ENCODE peak calls at places on chromosome 18, in seven cellular contexts. T, S, X, J, L, W and F are unnamed samples.

GRCh38 chr18:49664086-49664890 is 102.4 kb downstream of the LIPG start:
- DNase-seq in J (no peak), T (peak; percentile 77), S (no peak), W (peak; percentile 27), L (no peak), X (no peak), F (no peak)

GRCh38 chr18:9765505-9765904 is 57.4 kb downstream of the RAB31 start:
- DNase-seq in L (no peak), W (no peak), T (no peak), X (no peak), S (no peak), J (no peak), F (no peak)

GRCh38 chr18:63237911-63238710 is 81.5 kb downstream of the BCL2 start:
- DNase-seq in X (peak; percentile 95), S (peak; percentile 63), W (peak; percentile 96), T (no peak), L (peak; percentile 71), J (no peak), F (peak; percentile 89)

GRCh38 chr18:5431836-5432575 is 111.8 kb downstream of the EPB41L3 start:
- DNase-seq in W (no peak), X (no peak), L (no peak), S (no peak), J (no peak), T (no peak), F (no peak)

GRCh38 chr18:8706981-8707940 is 1.9 kb downstream of the MTCL1 start:
- DNase-seq in T (peak; percentile 87), X (peak; percentile 87), S (peak; percentile 33), W (peak; percentile 70), J (no peak), L (peak; percentile 46), F (no peak)

GRCh38 chr18:63152791-63153190 is 166.8 kb downstream of the BCL2 start:
- DNase-seq in W (no peak), T (no peak), S (no peak), X (no peak), J (peak; percentile 78), L (no peak), F (no peak)

GRCh38 chr18:74531043-74531442 is 3.3 kb upstream of the CNDP1 start:
- DNase-seq in T (peak; percentile 36), J (no peak), S (no peak), L (no peak), X (no peak), W (no peak), F (no peak)

GRCh38 chr18:49639643-49640361 is 77.9 kb downstream of the LIPG start:
- DNase-seq in L (peak; percentile 82), X (peak; percentile 39), T (peak; percentile 65), S (no peak), J (no peak), W (no peak), F (no peak)

GRCh38 chr18:7358989-7359726 is 128.3 kb downstream of the LRRC30 start:
- DNase-seq in L (no peak), X (no peak), T (no peak), J (no peak), W (no peak), S (no peak), F (no peak)

GRCh38 chr18:56563568-56563967 is 74.8 kb downstream of the TXNL1 start:
- DNase-seq in W (no peak), S (no peak), J (peak; percentile 49), T (no peak), L (no peak), X (no peak), F (no peak)

GRCh38 chr18:23668731-23669130 is 6.0 kb upstream of the ANKRD29 start:
- DNase-seq in J (no peak), W (no peak), T (peak; percentile 37), S (no peak), L (no peak), X (no peak), F (no peak)

GRCh38 chr18:61308795-61309393 is 24.3 kb upstream of the CDH20 start:
- DNase-seq in L (no peak), J (no peak), X (peak; percentile 23), T (no peak), S (no peak), W (no peak), F (no peak)

GRCh38 chr18:45738660-45739059 is 14.7 kb downstream of the SLC14A1 start:
- DNase-seq in T (no peak), J (no peak), X (no peak), S (no peak), W (no peak), L (no peak), F (no peak)

GRCh38 chr18:57806891-57807280 is 3.8 kb upstream of the ATP8B1 start:
- DNase-seq in W (peak; percentile 88), J (no peak), S (peak; percentile 29), L (no peak), X (peak; percentile 88), T (no peak), F (peak; percentile 37)
- H3K4me3 ChIP-seq in W (peak overlapping the region; percentile 11), J (no peak overlapping the region), S (no peak overlapping the region), L (no peak overlapping the region), X (no peak overlapping the region), T (no peak overlapping the region), F (no peak overlapping the region)

DNA sequence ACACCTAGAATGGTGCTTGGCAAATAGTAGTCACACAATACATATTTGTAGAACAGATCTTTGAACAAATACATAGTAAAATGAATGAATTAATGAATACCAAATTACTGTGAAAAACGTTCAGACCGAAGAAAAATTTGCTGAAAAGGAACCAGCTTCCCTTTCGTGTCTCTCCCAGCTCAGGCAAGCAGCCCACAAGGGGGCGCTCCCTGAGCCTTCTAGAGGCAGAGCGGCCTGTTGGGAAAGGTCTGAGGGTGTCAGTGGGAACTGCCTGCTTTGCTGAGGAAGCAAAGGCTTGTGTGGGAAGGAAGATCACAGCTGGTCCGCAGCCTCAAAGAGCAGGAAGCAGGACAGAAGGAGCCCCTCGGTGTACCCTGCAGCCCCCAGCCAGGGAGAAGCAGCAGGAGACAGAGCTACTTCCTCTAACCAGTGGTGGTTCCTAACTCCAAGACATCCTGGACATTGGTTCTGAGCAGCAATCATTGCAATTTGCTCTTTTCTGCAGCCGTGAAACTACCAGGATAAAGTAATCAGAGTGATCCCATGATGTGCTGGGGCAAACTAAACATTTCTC is 231.1 kb downstream of the ANKRD30B start:
- DNase-seq in X (no peak), W (peak; percentile 61), S (no peak), T (no peak), L (peak; percentile 27), J (no peak), F (no peak)
- TF ChIP-seq CTCF in X (peak; percentile 49), W (peak; percentile 58), S (no peak), T (no peak), L (no peak), J (no peak), F (peak; percentile 62)

GRCh38 chr18:32351014-32351413 is 119.7 kb downstream of the GAREM1 start:
- DNase-seq in J (no peak), W (peak; percentile 80), S (no peak), L (no peak), T (no peak), X (peak; percentile 75), F (no peak)

GRCh38 chr18:32353257-32353656 is 117.4 kb downstream of the GAREM1 start:
- DNase-seq in L (no peak), X (no peak), J (no peak), T (no peak), W (no peak), S (no peak), F (no peak)

GRCh38 chr18:32346667-32347066 is 124.0 kb downstream of the GAREM1 start:
- DNase-seq in L (no peak), J (no peak), T (no peak), W (peak; percentile 43), S (no peak), X (peak; percentile 35), F (no peak)

GRCh38 chr18:32349728-32350395 is 120.8 kb downstream of the GAREM1 start:
- DNase-seq in S (peak; percentile 94), L (peak; percentile 88), X (peak; percentile 98), W (peak; percentile 98), J (no peak), T (peak; percentile 89), F (peak; percentile 98)
- H3K4me3 ChIP-seq in S (no peak overlapping the region), L (no peak overlapping the region), X (peak overlapping the region; percentile 25), W (peak overlapping the region; percentile 34), J (no peak overlapping the region), T (peak overlapping the region; percentile 29), F (peak overlapping the region; percentile 13)

GRCh38 chr18:28963481-28963880 is 786.6 kb upstream of the CDH2 start:
- DNase-seq in W (peak; percentile 38), J (no peak), T (no peak), S (no peak), L (no peak), X (peak; percentile 29), F (peak; percentile 29)

GRCh38 chr18:28960146-28960545 is 783.2 kb upstream of the CDH2 start:
- DNase-seq in X (peak; percentile 68), T (no peak), W (peak; percentile 71), S (no peak), L (no peak), J (no peak), F (peak; percentile 5)

GRCh38 chr18:28961669-28962228 is 784.8 kb upstream of the CDH2 start:
- DNase-seq in T (no peak), L (no peak), J (peak; percentile 3), W (peak; percentile 18), X (peak; percentile 6), S (no peak), F (no peak)
- TF ChIP-seq CTCF in T (no peak), L (no peak), J (peak; percentile 2), W (peak; percentile 34), X (peak; percentile 54), S (no peak), F (peak; percentile 49)

GRCh38 chr18:21740724-21741510 is at the start of gene MIB1:
- DNase-seq in L (peak; percentile 68), X (no peak), J (no peak), T (peak; percentile 78), W (peak; percentile 96), S (peak; percentile 98), F (peak; percentile 94)

GRCh38 chr18:21741511-21742322 is 1.1 kb downstream of the MIB1 start:
- DNase-seq in L (peak; percentile 25), T (peak; percentile 78), S (peak; percentile 15), W (peak; percentile 24), X (peak; percentile 13), J (peak; percentile 45), F (no peak)

GRCh38 chr18:21740474-21740723 is 193 bp upstream of the MIB1 start:
- DNase-seq in X (peak; percentile 93), L (peak; percentile 98), T (peak; percentile 99), W (no peak), J (peak; percentile 97), S (no peak), F (no peak)

GRCh38 chr18:21743166-21743831 is 2.7 kb downstream of the MIB1 start:
- DNase-seq in S (no peak), L (no peak), W (no peak), T (no peak), J (peak; percentile 20), X (no peak), F (no peak)

DNA sequence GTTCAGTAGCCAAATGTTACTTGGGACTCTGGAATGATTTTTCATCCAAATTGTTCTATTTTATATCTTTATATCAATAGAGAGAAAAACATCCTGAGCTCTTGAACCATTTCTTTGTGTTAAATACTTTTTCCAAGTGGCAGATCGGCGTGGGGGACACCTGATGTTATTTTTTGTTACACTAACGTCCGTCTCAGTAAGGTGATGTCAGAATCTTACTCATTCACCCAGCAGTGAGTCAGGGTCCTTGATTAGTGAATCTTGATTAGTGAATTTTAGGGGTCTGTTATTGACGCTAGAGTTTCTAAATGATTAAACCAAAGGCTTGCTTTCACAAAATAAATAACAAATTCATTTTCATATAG is 1.7 kb downstream of the MIB1 start:
- DNase-seq in L (no peak), J (no peak), W (no peak), X (peak; percentile 50), S (no peak), T (no peak), F (no peak)
- H3K4me3 ChIP-seq in L (no peak overlapping the region), J (peak overlapping the region; percentile 99), W (peak overlapping the region; percentile 91), X (peak overlapping the region; percentile 88), S (peak overlapping the region; percentile 73), T (peak overlapping the region; percentile 97), F (peak overlapping the region; percentile 91)